ENCODE peak calls at places on chromosome 2, in four cellular contexts. H, G, L and F are unnamed samples.

GRCh38 chr2:45962522-45962921 is 311.0 kb downstream of the PRKCE start:
- DNase-seq in H (no peak), G (no peak), L (peak), F (no peak)

GRCh38 chr2:127193164-127193947 is 26.7 kb downstream of the CYP27C1 start:
- DNase-seq in H (no peak), G (no peak), L (no peak), F (no peak)

GRCh38 chr2:74502720-74503505 is 3.5 kb upstream of the LBX2 start:
- DNase-seq in H (peak), G (peak), L (peak), F (no peak)

GRCh38 chr2:20143263-20143662 is 81.7 kb downstream of the SDC1 start:
- DNase-seq in H (no peak), G (no peak), L (no peak), F (no peak)

GRCh38 chr2:111209045-111209514 is 88.4 kb downstream of the BCL2L11 start:
- DNase-seq in H (no peak), G (no peak), L (no peak), F (no peak)

GRCh38 chr2:26942543-26943295 is 27.7 kb upstream of the MAPRE3 start:
- DNase-seq in H (peak), G (peak), L (peak), F (peak)

GRCh38 chr2:1621501-1621900 is 122.8 kb downstream of the PXDN start:
- DNase-seq in H (no peak), G (no peak), L (no peak), F (no peak)

GRCh38 chr2:85188852-85189251 is 55.7 kb downstream of the TCF7L1 start:
- DNase-seq in H (no peak), G (no peak), L (no peak), F (no peak)

GRCh38 chr2:199261221-199261620 is 196.5 kb downstream of the SATB2 start:
- DNase-seq in H (no peak), G (no peak), L (no peak), F (no peak)

GRCh38 chr2:39379643-39380524 is 57.2 kb downstream of the MAP4K3 start:
- DNase-seq in H (no peak), G (no peak), L (peak), F (no peak)

GRCh38 chr2:39658371-39658770 is 7.3 kb upstream of the TMEM178A start:
- DNase-seq in H (no peak), G (no peak), L (no peak), F (no peak)

GRCh38 chr2:80199504-80199903 is 105.0 kb downstream of the LRRTM1 start:
- DNase-seq in H (no peak), G (no peak), L (no peak), F (no peak)

GRCh38 chr2:239651859-239652258 is 251.0 kb upstream of the HDAC4 start:
- DNase-seq in H (no peak), G (no peak), L (no peak), F (no peak)
- TF ChIP-seq POLR2AphosphoS5 in H (no peak), G (no peak), L (no peak), F (no peak)

DNA sequence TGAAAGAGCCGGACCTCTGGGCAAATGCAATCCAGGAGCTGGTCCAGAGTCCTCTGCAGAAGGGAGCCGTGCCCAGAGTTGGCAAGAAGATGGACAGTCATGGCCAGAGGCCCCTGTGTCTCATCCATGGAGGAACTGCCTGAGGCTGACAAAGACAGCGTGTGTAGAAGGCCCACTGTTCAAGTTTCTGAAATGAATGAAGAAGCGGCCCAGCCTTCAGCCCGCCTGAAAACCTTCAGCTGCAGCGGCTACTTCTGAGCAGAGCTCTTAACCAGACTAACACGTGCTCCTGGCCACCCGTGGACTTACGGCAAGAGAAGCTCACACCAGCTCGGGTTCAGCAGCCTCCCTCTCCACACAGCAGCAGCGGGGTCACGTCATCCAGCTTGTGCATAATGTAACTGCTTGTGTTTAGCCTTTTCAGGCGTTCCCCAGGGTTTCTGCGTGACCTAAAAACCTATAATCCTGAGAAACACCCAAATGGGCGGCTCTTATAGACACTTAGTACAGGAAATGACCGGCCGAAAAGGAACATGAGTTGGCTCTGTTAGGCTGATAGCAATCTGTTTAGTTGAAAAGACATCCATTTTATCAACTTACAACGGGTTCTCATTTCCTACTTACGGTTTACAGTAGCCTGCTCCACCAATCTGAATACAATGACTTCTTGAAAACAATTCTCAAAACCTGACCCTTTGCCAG is at the start of gene FAM124B:
- DNase-seq in H (no peak), G (no peak), L (no peak), F (no peak)
- TF ChIP-seq POLR2AphosphoS5 in H (no peak), G (no peak), L (no peak), F (no peak)

GRCh38 chr2:241844066-241844728 is 14.5 kb downstream of the PDCD1 start:
- DNase-seq in H (peak), G (peak), L (peak), F (peak)
- TF ChIP-seq POLR2AphosphoS5 in H (no peak), G (no peak), L (no peak), F (peak)

GRCh38 chr2:65071499-65072180 is 15.4 kb downstream of the CEP68 start:
- DNase-seq in H (no peak), G (peak), L (peak), F (no peak)

GRCh38 chr2:65072181-65072970 is 16.2 kb downstream of the CEP68 start:
- DNase-seq in H (no peak), G (no peak), L (no peak), F (peak)

GRCh38 chr2:65070856-65071255 is 14.6 kb downstream of the CEP68 start:
- DNase-seq in H (no peak), G (no peak), L (no peak), F (no peak)

GRCh38 chr2:65069425-65069824 is 13.2 kb downstream of the CEP68 start:
- DNase-seq in H (no peak), G (no peak), L (no peak), F (no peak)

GRCh38 chr2:65070172-65070830 is 14.1 kb downstream of the CEP68 start:
- DNase-seq in H (no peak), G (no peak), L (no peak), F (no peak)
- TF ChIP-seq POLR2AphosphoS5 in H (no peak), G (no peak), L (no peak), F (no peak)

GRCh38 chr2:54553075-54553474 is 96.9 kb downstream of the SPTBN1 start:
- DNase-seq in H (no peak), G (no peak), L (no peak), F (no peak)
- TF ChIP-seq POLR2AphosphoS5 in H (no peak), G (no peak), L (no peak), F (no peak)

GRCh38 chr2:55887351-55887750 is 36.2 kb downstream of the EFEMP1 start:
- DNase-seq in H (no peak), G (no peak), L (no peak), F (no peak)
- TF ChIP-seq POLR2AphosphoS5 in H (no peak), G (no peak), L (no peak), F (no peak)

DNA sequence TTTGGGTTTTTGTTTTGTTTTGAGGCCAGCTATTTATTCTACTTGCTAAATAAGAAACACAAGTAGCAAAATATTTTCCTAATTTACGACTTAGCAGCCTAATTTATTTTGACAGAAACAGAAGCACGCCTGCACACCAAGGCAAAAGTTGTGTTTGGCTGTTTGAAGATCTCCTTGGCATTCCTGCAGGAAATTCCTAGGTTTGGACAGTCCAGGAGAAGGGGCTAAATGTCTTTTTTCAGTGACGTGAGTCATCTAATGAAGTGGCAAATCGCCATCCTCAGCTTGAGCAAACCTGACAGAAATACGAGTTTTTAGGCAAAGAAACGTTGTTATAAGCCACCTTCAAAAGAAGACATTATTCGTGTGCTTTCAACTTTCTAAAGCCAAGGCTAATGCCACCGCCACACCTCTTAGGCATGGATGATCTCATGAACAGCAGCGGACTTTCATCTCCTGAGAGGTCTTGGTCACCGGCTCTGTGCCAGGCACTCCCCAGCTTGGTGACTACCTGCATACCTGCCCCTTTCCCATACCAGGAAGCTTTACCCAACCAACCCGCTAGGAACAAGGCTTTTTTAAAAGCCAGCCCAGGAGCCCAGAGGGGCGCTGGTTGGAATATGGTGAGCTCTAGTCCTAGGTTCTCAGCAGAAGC is 30.9 kb downstream of the STK39 start:
- DNase-seq in H (no peak), G (no peak), L (no peak), F (no peak)
- TF ChIP-seq POLR2AphosphoS5 in H (no peak), G (no peak), L (no peak), F (no peak)

GRCh38 chr2:63581266-63581961 is 6.9 kb downstream of the WDPCP start:
- DNase-seq in H (no peak), G (no peak), L (no peak), F (no peak)
- TF ChIP-seq POLR2AphosphoS5 in H (no peak), G (no peak), L (no peak), F (no peak)

GRCh38 chr2:219410390-219410789 is 7.8 kb upstream of the DES start:
- DNase-seq in H (no peak), G (no peak), L (no peak), F (no peak)
- TF ChIP-seq POLR2AphosphoS5 in H (no peak), G (no peak), L (no peak), F (no peak)

DNA sequence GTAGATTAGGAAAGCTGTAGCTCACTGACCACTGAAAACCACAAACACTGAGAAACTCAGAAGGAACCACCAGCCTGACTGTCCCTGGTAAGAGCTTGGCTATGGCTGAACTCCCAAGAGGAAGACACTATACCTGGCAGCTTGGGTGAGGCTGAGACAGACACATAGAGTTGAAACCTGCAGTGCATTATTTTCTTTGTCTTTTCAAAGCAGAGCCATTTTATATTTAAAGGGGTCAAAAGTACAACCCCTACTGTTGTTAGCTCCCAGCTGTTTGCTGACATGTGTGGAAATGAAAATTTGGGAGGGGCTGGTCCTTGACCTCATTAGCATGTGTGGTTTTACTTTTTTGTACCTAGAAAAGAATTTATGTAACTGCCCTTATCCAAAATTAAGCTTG is 309.0 kb downstream of the RPRM start:
- DNase-seq in H (no peak), G (no peak), L (no peak), F (no peak)
- TF ChIP-seq POLR2AphosphoS5 in H (no peak), G (no peak), L (no peak), F (no peak)